ENCODE peak calls at places on chromosome 12, in eight cellular contexts. P, D, F, M, K, C, J and N are unnamed samples.

GRCh38 chr12:68423175-68423574 is 91.0 kb upstream of the MDM1 start:
- DNase-seq in P (no peak), D (no peak), F (no peak), M (peak), K (no peak), C (no peak), J (no peak), N (no peak)

GRCh38 chr12:558595-558994 is 98.9 kb downstream of the B4GALNT3 start:
- DNase-seq in P (no peak), D (no peak), F (no peak), M (no peak), K (no peak), C (no peak), J (no peak), N (no peak)

GRCh38 chr12:112978163-112979081 is at the start of gene OAS2:
- DNase-seq in P (peak), D (no peak), F (no peak), M (no peak), K (peak), C (no peak), J (no peak), N (peak)

GRCh38 chr12:4268549-4269181 is 4.9 kb upstream of the CCND2 start:
- DNase-seq in P (no peak), D (no peak), F (no peak), M (no peak), K (no peak), C (no peak), J (no peak), N (peak)

GRCh38 chr12:49049566-49050224 is 10.9 kb downstream of the KMT2D start:
- DNase-seq in P (no peak), D (no peak), F (no peak), M (peak), K (no peak), C (no peak), J (no peak), N (no peak)

GRCh38 chr12:402127-402456 is 648 bp downstream of the CCDC77 start:
- DNase-seq in P (no peak), D (no peak), F (no peak), M (peak), K (no peak), C (no peak), J (no peak), N (no peak)

GRCh38 chr12:124620606-124621295 is 53.3 kb upstream of the NCOR2 start:
- DNase-seq in P (peak), D (no peak), F (no peak), M (peak), K (no peak), C (no peak), J (no peak), N (no peak)

GRCh38 chr12:70883855-70884254 is 36.7 kb downstream of the PTPRR start:
- DNase-seq in P (no peak), D (no peak), F (no peak), M (no peak), K (no peak), C (peak), J (no peak), N (no peak)

GRCh38 chr12:51540996-51541395 is 50.0 kb upstream of the SCN8A start:
- DNase-seq in P (no peak), D (no peak), F (no peak), M (no peak), K (no peak), C (no peak), J (no peak), N (no peak)

GRCh38 chr12:71870409-71870808 is 30.9 kb downstream of the TBC1D15 start:
- DNase-seq in P (no peak), D (no peak), F (no peak), M (no peak), K (no peak), C (no peak), J (no peak), N (no peak)

GRCh38 chr12:27034607-27035293 is 12.4 kb downstream of the MED21 start:
- DNase-seq in P (no peak), D (no peak), F (no peak), M (no peak), K (no peak), C (peak), J (no peak), N (no peak)

GRCh38 chr12:53115112-53115890 is 12.0 kb downstream of the SOAT2 start:
- DNase-seq in P (no peak), D (no peak), F (peak), M (no peak), K (no peak), C (no peak), J (peak), N (no peak)

GRCh38 chr12:119457251-119457650 is 122.7 kb downstream of the CCDC60 start:
- DNase-seq in P (no peak), D (no peak), F (no peak), M (no peak), K (no peak), C (no peak), J (no peak), N (no peak)

GRCh38 chr12:114733919-114734318 is 49.9 kb upstream of the TBX3 start:
- DNase-seq in P (no peak), D (no peak), F (no peak), M (no peak), K (no peak), C (no peak), J (no peak), N (no peak)

GRCh38 chr12:54042970-54043744 is 10.3 kb downstream of the HOXC5 start:
- DNase-seq in P (no peak), D (no peak), F (no peak), M (no peak), K (no peak), C (no peak), J (no peak), N (no peak)

GRCh38 chr12:70831538-70831937 is 89.0 kb downstream of the PTPRR start:
- DNase-seq in P (no peak), D (no peak), F (no peak), M (peak), K (no peak), C (peak), J (no peak), N (no peak)

GRCh38 chr12:85733984-85734383 is 102.2 kb downstream of the RASSF9 start:
- DNase-seq in P (no peak), D (no peak), F (no peak), M (peak), K (no peak), C (peak), J (no peak), N (no peak)

GRCh38 chr12:6963016-6963731 is 7.3 kb downstream of the PHB2 start:
- DNase-seq in P (peak), D (no peak), F (peak), M (no peak), K (no peak), C (no peak), J (peak), N (no peak)

GRCh38 chr12:116635487-116635886 is 76.3 kb downstream of the MAP1LC3B2 start:
- DNase-seq in P (no peak), D (no peak), F (no peak), M (no peak), K (no peak), C (no peak), J (no peak), N (no peak)

GRCh38 chr12:10220398-10221077 is 7.9 kb downstream of the GABARAPL1 start:
- DNase-seq in P (peak), D (no peak), F (no peak), M (peak), K (no peak), C (no peak), J (no peak), N (no peak)

GRCh38 chr12:47878918-47879481 is 25.8 kb downstream of the VDR start:
- DNase-seq in P (no peak), D (no peak), F (no peak), M (no peak), K (no peak), C (no peak), J (no peak), N (no peak)

GRCh38 chr12:3728686-3729085 is 24.2 kb downstream of the CRACR2A start:
- DNase-seq in P (no peak), D (no peak), F (no peak), M (no peak), K (no peak), C (no peak), J (no peak), N (no peak)

DNA sequence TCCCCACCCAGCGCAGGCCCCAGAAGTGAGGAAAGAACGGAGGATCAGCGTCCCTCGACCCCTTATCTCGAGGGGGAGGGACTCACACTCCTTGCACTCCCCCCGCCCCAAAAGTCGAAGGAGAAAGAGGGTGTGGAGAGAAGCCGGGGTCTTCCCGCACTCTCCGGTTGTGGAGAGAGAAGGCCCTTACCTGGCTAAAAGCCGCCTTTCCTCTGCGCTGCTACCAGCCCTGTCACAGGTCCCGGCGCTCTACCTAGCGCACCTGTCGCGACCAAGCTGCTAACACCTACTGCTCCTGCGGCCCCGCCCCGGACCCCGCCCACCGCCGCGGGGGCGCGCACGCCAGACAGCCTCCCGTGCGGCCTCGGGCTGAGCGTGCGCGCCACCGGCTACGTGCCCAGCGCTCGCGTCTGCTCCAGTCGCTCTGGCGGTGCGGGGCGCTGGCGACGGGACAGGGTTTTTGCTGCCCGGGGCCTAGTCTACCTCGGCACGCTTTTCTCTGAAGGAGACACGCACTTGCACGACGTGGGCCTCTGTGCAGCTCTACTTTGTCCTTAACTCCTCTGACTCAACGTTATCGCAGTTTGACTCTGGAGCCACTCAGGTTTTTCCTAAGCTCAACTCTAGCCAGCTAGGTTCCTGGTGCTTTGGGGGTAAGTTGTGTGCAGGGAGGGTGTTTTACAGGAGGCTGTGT is at the start of gene LIMA1:
- DNase-seq in P (peak), D (peak), F (peak), M (peak), K (peak), C (peak), J (peak), N (peak)
- TF ChIP-seq CTCF in P (peak), D (no peak), F (no peak), M (peak), K (peak), C (no peak), J (no peak), N (no peak)

DNA sequence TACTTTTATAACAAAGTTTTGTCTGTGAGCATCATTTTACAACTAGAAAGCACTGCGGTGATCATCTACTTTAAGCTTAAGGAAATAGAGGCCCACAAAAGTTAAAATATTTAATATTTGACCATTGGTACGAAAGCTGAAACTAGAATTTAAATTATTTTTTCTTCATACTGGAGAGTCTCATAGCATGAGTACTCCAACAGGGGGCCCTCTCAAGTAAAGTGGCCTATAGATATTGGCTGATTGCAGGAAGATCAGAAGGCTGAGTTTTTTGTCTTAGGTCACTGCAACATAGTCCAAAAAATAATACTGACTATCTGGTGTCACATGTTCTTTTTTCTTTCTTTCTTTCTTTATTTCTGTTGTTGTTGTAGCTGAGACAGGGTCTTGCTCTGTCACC is 75.3 kb upstream of the ZDHHC17 start:
- DNase-seq in P (no peak), D (no peak), F (no peak), M (no peak), K (no peak), C (no peak), J (no peak), N (no peak)
- TF ChIP-seq CTCF in P (no peak), D (peak), F (no peak), M (peak), K (peak), C (peak), J (peak), N (peak)

GRCh38 chr12:67068204-67068731 is 200.9 kb upstream of the CAND1 start:
- DNase-seq in P (no peak), D (peak), F (peak), M (no peak), K (no peak), C (no peak), J (peak), N (no peak)
- TF ChIP-seq CTCF in P (no peak), D (no peak), F (no peak), M (no peak), K (no peak), C (peak), J (peak), N (no peak)

DNA sequence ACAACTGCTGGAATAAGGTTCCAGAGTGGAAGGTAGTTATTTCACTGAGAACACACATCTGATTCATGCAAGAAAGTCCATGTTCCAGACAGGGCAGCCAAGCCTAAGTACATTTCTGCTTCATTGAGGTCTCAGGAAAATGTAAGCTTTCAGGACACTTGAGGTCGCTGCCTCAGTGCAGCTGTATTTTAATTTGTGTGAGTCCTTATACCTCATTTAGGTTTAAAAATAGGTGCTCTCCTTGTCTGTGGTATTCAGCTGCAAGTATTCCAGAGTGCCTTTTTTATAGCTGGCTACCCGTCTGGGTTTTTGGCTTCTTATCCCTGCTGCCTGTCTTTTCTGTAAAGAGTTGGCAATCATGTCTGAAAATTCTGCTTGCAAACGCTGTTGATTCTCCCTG is 45.2 kb upstream of the PLBD1 start:
- DNase-seq in P (no peak), D (no peak), F (no peak), M (no peak), K (no peak), C (no peak), J (no peak), N (no peak)
- TF ChIP-seq CTCF in P (no peak), D (no peak), F (no peak), M (no peak), K (no peak), C (no peak), J (no peak), N (no peak)